ENCODE peak calls at places on chromosomes 12 and 14, in five cellular contexts. One of them, this sample, is unnamed.

GRCh38 chr12:40158592-40159111 is 52.8 kb upstream of the SLC2A13 start:
- DNase-seq in fibroblast of mammary gland: peak; percentile 71
- DNase-seq in HFFc6: no peak
- DNase-seq in foreskin fibroblast: no peak
- DNase-seq in mucosa of descending colon: no peak
- DNase-seq in this sample: no peak

GRCh38 chr14:31611778-31612433 is 50.7 kb downstream of the NUBPL start:
- DNase-seq in fibroblast of mammary gland: no peak
- DNase-seq in HFFc6: no peak
- DNase-seq in foreskin fibroblast: no peak
- DNase-seq in mucosa of descending colon: no peak
- DNase-seq in this sample: no peak

GRCh38 chr14:73723411-73723798 is 9.2 kb upstream of the PNMA1 start:
- DNase-seq in fibroblast of mammary gland: peak; percentile 81
- DNase-seq in HFFc6: peak; percentile 48
- DNase-seq in foreskin fibroblast: no peak
- DNase-seq in mucosa of descending colon: no peak
- DNase-seq in this sample: no peak

GRCh38 chr14:23861666-23862065 is 91.9 kb upstream of the DHRS4 start:
- DNase-seq in fibroblast of mammary gland: no peak
- DNase-seq in HFFc6: no peak
- DNase-seq in foreskin fibroblast: no peak
- DNase-seq in mucosa of descending colon: peak; percentile 14
- DNase-seq in this sample: peak; percentile 45

GRCh38 chr12:87266305-87266704 is 762.9 kb downstream of the C12orf50 start:
- DNase-seq in fibroblast of mammary gland: peak; percentile 12
- DNase-seq in HFFc6: no peak
- DNase-seq in foreskin fibroblast: no peak
- DNase-seq in mucosa of descending colon: peak; percentile 7
- DNase-seq in this sample: no peak

GRCh38 chr12:109739747-109740693 is 26.4 kb downstream of the FAM222A start:
- DNase-seq in fibroblast of mammary gland: no peak
- DNase-seq in HFFc6: no peak
- DNase-seq in foreskin fibroblast: no peak
- DNase-seq in mucosa of descending colon: no peak
- DNase-seq in this sample: no peak

GRCh38 chr14:74302160-74302628 is 540 bp downstream of the ABCD4 start:
- DNase-seq in fibroblast of mammary gland: peak; percentile 56
- DNase-seq in HFFc6: peak; percentile 69
- DNase-seq in foreskin fibroblast: peak; percentile 36
- DNase-seq in mucosa of descending colon: no peak
- DNase-seq in this sample: peak; percentile 15

GRCh38 chr12:30180602-30181001 is 396.9 kb upstream of the TMTC1 start:
- DNase-seq in fibroblast of mammary gland: no peak
- DNase-seq in HFFc6: no peak
- DNase-seq in foreskin fibroblast: no peak
- DNase-seq in mucosa of descending colon: no peak
- DNase-seq in this sample: no peak

GRCh38 chr14:26794731-26795130 is 196.9 kb upstream of the NOVA1 start:
- DNase-seq in fibroblast of mammary gland: peak; percentile 90
- DNase-seq in HFFc6: no peak
- DNase-seq in foreskin fibroblast: peak; percentile 13
- DNase-seq in mucosa of descending colon: no peak
- DNase-seq in this sample: no peak

GRCh38 chr14:90523544-90523943 is 126.7 kb downstream of the CALM1 start:
- DNase-seq in fibroblast of mammary gland: peak; percentile 35
- DNase-seq in HFFc6: no peak
- DNase-seq in foreskin fibroblast: no peak
- DNase-seq in mucosa of descending colon: no peak
- DNase-seq in this sample: no peak

GRCh38 chr14:78530078-78530477 is 359.9 kb downstream of the NRXN3 start:
- DNase-seq in fibroblast of mammary gland: peak; percentile 22
- DNase-seq in HFFc6: no peak
- DNase-seq in foreskin fibroblast: no peak
- DNase-seq in mucosa of descending colon: peak; percentile 34
- DNase-seq in this sample: peak; percentile 23

GRCh38 chr14:61322011-61322798 is 826 bp downstream of the PRKCH start:
- DNase-seq in fibroblast of mammary gland: no peak
- DNase-seq in HFFc6: no peak
- DNase-seq in foreskin fibroblast: no peak
- DNase-seq in mucosa of descending colon: peak; percentile 73
- DNase-seq in this sample: peak; percentile 67

GRCh38 chr14:31080060-31080459 is 53.9 kb upstream of the STRN3 start:
- DNase-seq in fibroblast of mammary gland: peak; percentile 46
- DNase-seq in HFFc6: no peak
- DNase-seq in foreskin fibroblast: no peak
- DNase-seq in mucosa of descending colon: no peak
- DNase-seq in this sample: no peak

GRCh38 chr12:43069768-43070221 is 480.2 kb upstream of the PRICKLE1 start:
- DNase-seq in fibroblast of mammary gland: peak; percentile 87
- DNase-seq in HFFc6: no peak
- DNase-seq in foreskin fibroblast: peak; percentile 20
- DNase-seq in mucosa of descending colon: peak; percentile 2
- DNase-seq in this sample: no peak

DNA sequence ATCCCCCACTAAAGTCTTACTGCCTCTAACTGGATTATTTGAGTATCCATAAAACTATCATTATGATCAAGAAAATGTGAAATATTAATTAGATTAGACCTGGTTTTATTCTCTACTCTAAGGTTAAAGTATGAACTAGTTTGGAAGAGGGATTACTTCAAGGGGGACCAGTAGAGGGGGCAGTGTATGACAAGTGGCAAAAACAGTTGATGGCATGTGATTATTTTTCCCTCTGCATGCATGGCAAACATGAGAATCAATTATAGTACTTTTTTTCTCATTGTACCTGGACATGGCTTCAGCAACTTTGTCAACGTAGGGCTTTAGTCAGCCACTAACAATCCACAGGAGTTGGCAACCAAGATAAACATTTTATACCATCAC is 145.0 kb upstream of the SLC38A2 start:
- DNase-seq in fibroblast of mammary gland: no peak
- DNase-seq in HFFc6: no peak
- DNase-seq in foreskin fibroblast: no peak
- DNase-seq in mucosa of descending colon: no peak
- DNase-seq in this sample: no peak
- TF ChIP-seq CTCF in fibroblast of mammary gland: no peak
- TF ChIP-seq CTCF in HFFc6: peak; percentile 26
- TF ChIP-seq CTCF in foreskin fibroblast: no peak
- TF ChIP-seq CTCF in mucosa of descending colon: no peak
- TF ChIP-seq CTCF in this sample: no peak

GRCh38 chr14:50943261-50943942 is 881 bp downstream of the PYGL start:
- DNase-seq in fibroblast of mammary gland: peak; percentile 69
- DNase-seq in HFFc6: no peak
- DNase-seq in foreskin fibroblast: no peak
- DNase-seq in mucosa of descending colon: peak; percentile 53
- DNase-seq in this sample: peak; percentile 27
- TF ChIP-seq CTCF in fibroblast of mammary gland: no peak
- TF ChIP-seq CTCF in HFFc6: no peak
- TF ChIP-seq CTCF in foreskin fibroblast: no peak
- TF ChIP-seq CTCF in mucosa of descending colon: no peak
- TF ChIP-seq CTCF in this sample: no peak

GRCh38 chr12:7375145-7375543 is 68.8 kb downstream of the CD163L1 start:
- DNase-seq in fibroblast of mammary gland: peak; percentile 10
- DNase-seq in HFFc6: no peak
- DNase-seq in foreskin fibroblast: no peak
- DNase-seq in mucosa of descending colon: no peak
- DNase-seq in this sample: no peak
- TF ChIP-seq CTCF in fibroblast of mammary gland: no peak
- TF ChIP-seq CTCF in HFFc6: no peak
- TF ChIP-seq CTCF in foreskin fibroblast: no peak
- TF ChIP-seq CTCF in mucosa of descending colon: no peak
- TF ChIP-seq CTCF in this sample: no peak

GRCh38 chr12:53985358-53985899 is 483 bp downstream of the HOXC10 start:
- DNase-seq in fibroblast of mammary gland: no peak
- DNase-seq in HFFc6: no peak
- DNase-seq in foreskin fibroblast: no peak
- DNase-seq in mucosa of descending colon: no peak
- DNase-seq in this sample: no peak
- TF ChIP-seq CTCF in fibroblast of mammary gland: no peak
- TF ChIP-seq CTCF in HFFc6: no peak
- TF ChIP-seq CTCF in foreskin fibroblast: no peak
- TF ChIP-seq CTCF in mucosa of descending colon: no peak
- TF ChIP-seq CTCF in this sample: no peak

GRCh38 chr12:66107451-66107915 is 23.1 kb downstream of the LLPH start:
- DNase-seq in fibroblast of mammary gland: peak; percentile 97
- DNase-seq in HFFc6: peak; percentile 94
- DNase-seq in foreskin fibroblast: peak; percentile 91
- DNase-seq in mucosa of descending colon: peak; percentile 86
- DNase-seq in this sample: peak; percentile 88

GRCh38 chr12:66103011-66103913 is 27.3 kb downstream of the LLPH start:
- DNase-seq in fibroblast of mammary gland: no peak
- DNase-seq in HFFc6: peak; percentile 43
- DNase-seq in foreskin fibroblast: no peak
- DNase-seq in mucosa of descending colon: no peak
- DNase-seq in this sample: peak; percentile 12
- TF ChIP-seq CTCF in fibroblast of mammary gland: no peak
- TF ChIP-seq CTCF in HFFc6: peak; percentile 62
- TF ChIP-seq CTCF in foreskin fibroblast: no peak
- TF ChIP-seq CTCF in mucosa of descending colon: no peak
- TF ChIP-seq CTCF in this sample: no peak

GRCh38 chr12:23337213-23337612 is 612.3 kb downstream of the SOX5 start:
- DNase-seq in fibroblast of mammary gland: no peak
- DNase-seq in HFFc6: no peak
- DNase-seq in foreskin fibroblast: no peak
- DNase-seq in mucosa of descending colon: no peak
- DNase-seq in this sample: no peak

GRCh38 chr12:23340351-23340750 is 609.1 kb downstream of the SOX5 start:
- DNase-seq in fibroblast of mammary gland: no peak
- DNase-seq in HFFc6: no peak
- DNase-seq in foreskin fibroblast: no peak
- DNase-seq in mucosa of descending colon: no peak
- DNase-seq in this sample: no peak

DNA sequence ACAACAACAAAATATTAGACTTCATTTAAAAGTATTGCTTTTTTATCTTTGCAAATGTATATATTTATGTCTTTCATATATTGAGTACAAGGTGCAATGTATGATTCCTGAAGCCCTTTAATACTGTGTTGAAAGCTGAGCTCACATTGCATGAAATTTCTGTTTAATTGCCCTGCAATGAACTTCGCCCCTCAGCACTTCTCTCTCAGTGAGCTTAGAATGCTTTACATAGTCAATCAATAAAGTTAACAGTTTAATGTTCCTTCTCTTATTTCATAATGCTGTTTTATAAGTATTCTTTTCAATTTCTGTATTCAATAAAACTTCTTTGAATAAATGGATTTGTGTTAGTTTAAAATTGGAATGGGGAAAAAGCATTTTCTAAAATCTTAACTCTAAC is 607.1 kb downstream of the SOX5 start:
- DNase-seq in fibroblast of mammary gland: no peak
- DNase-seq in HFFc6: no peak
- DNase-seq in foreskin fibroblast: no peak
- DNase-seq in mucosa of descending colon: no peak
- DNase-seq in this sample: no peak
- TF ChIP-seq CTCF in fibroblast of mammary gland: no peak
- TF ChIP-seq CTCF in HFFc6: no peak
- TF ChIP-seq CTCF in foreskin fibroblast: no peak
- TF ChIP-seq CTCF in mucosa of descending colon: no peak
- TF ChIP-seq CTCF in this sample: no peak

This sample was measured in Calu3.